ENCODE peak calls at places on chromosomes 11 and 22, in nine cellular contexts. One of them, this sample, is unnamed.

GRCh38 chr11:73178681-73179080 is 36.6 kb upstream of the FCHSD2 start:
- DNase-seq in stomach: no peak
- DNase-seq in suprapubic skin: no peak
- DNase-seq in tibial nerve: no peak
- DNase-seq in sigmoid colon: peak; percentile 52
- DNase-seq in K562: no peak
- DNase-seq in ovary: no peak
- DNase-seq in upper lobe of left lung: no peak
- DNase-seq in A549: no peak
- DNase-seq in this sample: no peak

GRCh38 chr11:35236667-35237003 is 97.7 kb downstream of the CD44 start:
- DNase-seq in stomach: no peak
- DNase-seq in suprapubic skin: no peak
- DNase-seq in tibial nerve: no peak
- DNase-seq in sigmoid colon: no peak
- DNase-seq in K562: no peak
- DNase-seq in ovary: no peak
- DNase-seq in upper lobe of left lung: no peak
- DNase-seq in A549: no peak
- DNase-seq in this sample: no peak

GRCh38 chr11:117815262-117815803 is 9.2 kb downstream of the FXYD2 start:
- DNase-seq in stomach: no peak
- DNase-seq in suprapubic skin: no peak
- DNase-seq in tibial nerve: peak; percentile 22
- DNase-seq in sigmoid colon: no peak
- DNase-seq in K562: no peak
- DNase-seq in ovary: no peak
- DNase-seq in upper lobe of left lung: peak; percentile 79
- DNase-seq in A549: no peak
- DNase-seq in this sample: peak; percentile 55

GRCh38 chr11:85182437-85183109 is 444.6 kb downstream of the DLG2 start:
- DNase-seq in stomach: no peak
- DNase-seq in suprapubic skin: no peak
- DNase-seq in tibial nerve: no peak
- DNase-seq in sigmoid colon: no peak
- DNase-seq in K562: peak; percentile 10
- DNase-seq in ovary: no peak
- DNase-seq in upper lobe of left lung: no peak
- DNase-seq in A549: peak; percentile 6
- DNase-seq in this sample: no peak

GRCh38 chr11:75858613-75859012 is 43.6 kb downstream of the UVRAG start:
- DNase-seq in stomach: no peak
- DNase-seq in suprapubic skin: no peak
- DNase-seq in tibial nerve: no peak
- DNase-seq in sigmoid colon: no peak
- DNase-seq in K562: no peak
- DNase-seq in ovary: no peak
- DNase-seq in upper lobe of left lung: no peak
- DNase-seq in A549: no peak
- DNase-seq in this sample: no peak

GRCh38 chr11:69912161-69912910 is 93.1 kb upstream of the FGF3 start:
- DNase-seq in stomach: no peak
- DNase-seq in suprapubic skin: peak; percentile 58
- DNase-seq in tibial nerve: no peak
- DNase-seq in sigmoid colon: peak; percentile 61
- DNase-seq in K562: no peak
- DNase-seq in ovary: no peak
- DNase-seq in upper lobe of left lung: peak; percentile 72
- DNase-seq in A549: no peak
- DNase-seq in this sample: peak; percentile 5

GRCh38 chr11:2217211-2218081 is 45.8 kb upstream of the TH start:
- DNase-seq in stomach: no peak
- DNase-seq in suprapubic skin: peak; percentile 62
- DNase-seq in tibial nerve: no peak
- DNase-seq in sigmoid colon: peak; percentile 41
- DNase-seq in K562: no peak
- DNase-seq in ovary: no peak
- DNase-seq in upper lobe of left lung: peak; percentile 64
- DNase-seq in A549: no peak
- DNase-seq in this sample: no peak

GRCh38 chr11:10304495-10305261 is at the start of gene ADM:
- DNase-seq in stomach: peak; percentile 87
- DNase-seq in suprapubic skin: peak; percentile 93
- DNase-seq in tibial nerve: peak; percentile 90
- DNase-seq in sigmoid colon: peak; percentile 96
- DNase-seq in K562: peak; percentile 62
- DNase-seq in ovary: peak; percentile 90
- DNase-seq in upper lobe of left lung: peak; percentile 96
- DNase-seq in A549: peak; percentile 91
- DNase-seq in this sample: peak; percentile 93

GRCh38 chr11:129374993-129375721 is 491 bp upstream of the BARX2 start:
- DNase-seq in stomach: peak; percentile 80
- DNase-seq in suprapubic skin: no peak
- DNase-seq in tibial nerve: no peak
- DNase-seq in sigmoid colon: no peak
- DNase-seq in K562: no peak
- DNase-seq in ovary: no peak
- DNase-seq in upper lobe of left lung: peak; percentile 86
- DNase-seq in A549: peak; percentile 26
- DNase-seq in this sample: peak; percentile 71

GRCh38 chr22:41526802-41527799 is 17.2 kb downstream of the POLR3H start:
- DNase-seq in stomach: peak; percentile 65
- DNase-seq in suprapubic skin: no peak
- DNase-seq in tibial nerve: no peak
- DNase-seq in sigmoid colon: peak; percentile 84
- DNase-seq in K562: peak; percentile 76
- DNase-seq in ovary: peak; percentile 64
- DNase-seq in upper lobe of left lung: peak; percentile 84
- DNase-seq in A549: peak; percentile 66
- DNase-seq in this sample: peak; percentile 55

GRCh38 chr22:44888491-44888941 is 121.3 kb downstream of the PHF21B start:
- DNase-seq in stomach: no peak
- DNase-seq in suprapubic skin: peak; percentile 45
- DNase-seq in tibial nerve: no peak
- DNase-seq in sigmoid colon: no peak
- DNase-seq in K562: no peak
- DNase-seq in ovary: no peak
- DNase-seq in upper lobe of left lung: no peak
- DNase-seq in A549: no peak
- DNase-seq in this sample: no peak

GRCh38 chr11:118889796-118890195 is 6.1 kb downstream of the CXCR5 start:
- DNase-seq in stomach: no peak
- DNase-seq in suprapubic skin: peak; percentile 74
- DNase-seq in tibial nerve: no peak
- DNase-seq in sigmoid colon: no peak
- DNase-seq in K562: no peak
- DNase-seq in ovary: no peak
- DNase-seq in upper lobe of left lung: peak; percentile 57
- DNase-seq in A549: no peak
- DNase-seq in this sample: no peak

GRCh38 chr11:96155627-96156378 is 187.2 kb downstream of the MAML2 start:
- DNase-seq in stomach: peak; percentile 34
- DNase-seq in suprapubic skin: peak; percentile 85
- DNase-seq in tibial nerve: peak; percentile 79
- DNase-seq in sigmoid colon: peak; percentile 91
- DNase-seq in K562: peak; percentile 70
- DNase-seq in ovary: peak; percentile 82
- DNase-seq in upper lobe of left lung: peak; percentile 52
- DNase-seq in A549: peak; percentile 51
- DNase-seq in this sample: peak; percentile 61

GRCh38 chr11:31958086-31958735 is 132.7 kb upstream of the RCN1 start:
- DNase-seq in stomach: peak; percentile 60
- DNase-seq in suprapubic skin: no peak
- DNase-seq in tibial nerve: peak; percentile 29
- DNase-seq in sigmoid colon: no peak
- DNase-seq in K562: peak; percentile 70
- DNase-seq in ovary: no peak
- DNase-seq in upper lobe of left lung: peak; percentile 89
- DNase-seq in A549: peak; percentile 38
- DNase-seq in this sample: peak; percentile 45

GRCh38 chr11:134532176-134532920 is 120.3 kb upstream of the B3GAT1 start:
- DNase-seq in stomach: peak; percentile 22
- DNase-seq in suprapubic skin: peak; percentile 30
- DNase-seq in tibial nerve: no peak
- DNase-seq in sigmoid colon: peak; percentile 57
- DNase-seq in K562: no peak
- DNase-seq in ovary: no peak
- DNase-seq in upper lobe of left lung: peak; percentile 69
- DNase-seq in A549: no peak
- DNase-seq in this sample: no peak

GRCh38 chr11:110097459-110098012 is 4.3 kb downstream of the ZC3H12C start:
- DNase-seq in stomach: no peak
- DNase-seq in suprapubic skin: no peak
- DNase-seq in tibial nerve: no peak
- DNase-seq in sigmoid colon: no peak
- DNase-seq in K562: no peak
- DNase-seq in ovary: no peak
- DNase-seq in upper lobe of left lung: no peak
- DNase-seq in A549: no peak
- DNase-seq in this sample: no peak

GRCh38 chr11:100863080-100863581 is 176.0 kb downstream of the ARHGAP42 start:
- DNase-seq in stomach: peak; percentile 52
- DNase-seq in suprapubic skin: no peak
- DNase-seq in tibial nerve: peak; percentile 21
- DNase-seq in sigmoid colon: no peak
- DNase-seq in K562: peak; percentile 38
- DNase-seq in ovary: no peak
- DNase-seq in upper lobe of left lung: no peak
- DNase-seq in A549: no peak
- DNase-seq in this sample: no peak

GRCh38 chr11:69486056-69486772 is 4.8 kb downstream of the LINC01488 start:
- DNase-seq in stomach: no peak
- DNase-seq in suprapubic skin: no peak
- DNase-seq in tibial nerve: no peak
- DNase-seq in sigmoid colon: no peak
- DNase-seq in K562: no peak
- DNase-seq in ovary: no peak
- DNase-seq in upper lobe of left lung: peak; percentile 62
- DNase-seq in A549: no peak
- DNase-seq in this sample: no peak

GRCh38 chr22:39300198-39300830 is 19.1 kb downstream of the RPL3 start:
- DNase-seq in stomach: no peak
- DNase-seq in suprapubic skin: no peak
- DNase-seq in tibial nerve: peak; percentile 57
- DNase-seq in sigmoid colon: no peak
- DNase-seq in K562: no peak
- DNase-seq in ovary: no peak
- DNase-seq in upper lobe of left lung: peak; percentile 82
- DNase-seq in A549: no peak
- DNase-seq in this sample: peak; percentile 42

GRCh38 chr22:17942721-17943120 is 81.6 kb downstream of the MICAL3 start:
- DNase-seq in stomach: no peak
- DNase-seq in suprapubic skin: no peak
- DNase-seq in tibial nerve: no peak
- DNase-seq in sigmoid colon: no peak
- DNase-seq in K562: no peak
- DNase-seq in ovary: no peak
- DNase-seq in upper lobe of left lung: no peak
- DNase-seq in A549: no peak
- DNase-seq in this sample: no peak

DNA sequence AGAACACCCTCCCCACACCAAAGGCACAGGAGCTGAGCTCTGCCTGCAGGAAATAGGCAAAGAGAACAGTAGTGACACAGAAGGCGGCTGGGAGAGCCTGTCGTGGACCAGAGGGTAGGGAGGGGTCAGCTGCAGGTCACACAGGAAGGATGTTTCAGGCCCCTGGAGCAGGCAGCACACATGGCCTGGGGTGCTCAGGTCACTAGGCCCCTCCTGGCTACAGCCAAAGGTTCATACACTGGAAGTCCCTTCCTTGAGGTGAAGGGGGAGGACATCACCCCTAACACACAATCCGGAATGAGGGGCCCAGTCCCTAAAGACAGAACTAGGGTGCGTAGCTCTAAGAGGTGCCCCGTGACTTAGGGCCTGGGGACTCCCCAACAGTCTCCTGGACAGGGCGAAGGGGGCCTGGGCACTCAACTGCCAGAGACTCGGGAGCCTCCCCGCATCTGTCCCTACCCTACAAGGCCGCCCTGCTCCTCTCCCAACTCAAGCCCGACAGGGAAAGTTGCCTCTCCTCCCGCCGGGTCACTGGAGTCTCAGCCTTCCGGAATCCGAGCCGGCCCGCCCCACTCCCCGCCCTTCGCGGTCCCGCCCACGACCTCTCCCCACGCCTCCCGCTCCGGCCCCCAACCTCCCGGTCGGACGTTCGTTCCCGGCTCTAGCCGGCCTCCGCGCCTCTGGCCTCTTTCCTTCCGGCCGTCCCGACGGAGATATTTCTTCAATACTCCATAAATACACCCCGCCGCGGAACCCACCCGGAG is at the start of gene CYB5R2:
- DNase-seq in stomach: peak; percentile 80
- DNase-seq in suprapubic skin: peak; percentile 83
- DNase-seq in tibial nerve: peak; percentile 57
- DNase-seq in sigmoid colon: peak; percentile 83
- DNase-seq in K562: peak; percentile 69
- DNase-seq in ovary: peak; percentile 81
- DNase-seq in upper lobe of left lung: peak; percentile 94
- DNase-seq in A549: peak; percentile 35
- DNase-seq in this sample: peak; percentile 81
- TF ChIP-seq EP300 in stomach: no peak
- TF ChIP-seq EP300 in suprapubic skin: no peak
- TF ChIP-seq EP300 in tibial nerve: peak; percentile 90
- TF ChIP-seq EP300 in sigmoid colon: no peak
- TF ChIP-seq EP300 in K562: no peak
- TF ChIP-seq EP300 in ovary: no peak
- TF ChIP-seq EP300 in upper lobe of left lung: no peak
- TF ChIP-seq EP300 in A549: no peak
- TF ChIP-seq EP300 in this sample: no peak

GRCh38 chr22:31177420-31178162 is 17.6 kb downstream of the RNF185 start:
- DNase-seq in stomach: no peak
- DNase-seq in suprapubic skin: no peak
- DNase-seq in tibial nerve: no peak
- DNase-seq in sigmoid colon: no peak
- DNase-seq in K562: no peak
- DNase-seq in ovary: no peak
- DNase-seq in upper lobe of left lung: no peak
- DNase-seq in A549: no peak
- DNase-seq in this sample: no peak
- H3K4me1 ChIP-seq in stomach: no peaks in the 10 kb centered on the region
- H3K4me1 ChIP-seq in suprapubic skin: peaks cover 35% of the 10 kb centered on the region
- H3K4me1 ChIP-seq in tibial nerve: no peaks in the 10 kb centered on the region
- H3K4me1 ChIP-seq in sigmoid colon: peaks cover 51% of the 10 kb centered on the region
- H3K4me1 ChIP-seq in K562: no peaks in the 10 kb centered on the region
- H3K4me1 ChIP-seq in ovary: peaks cover 9% of the 10 kb centered on the region
- H3K4me1 ChIP-seq in upper lobe of left lung: peaks cover 19% of the 10 kb centered on the region
- H3K4me1 ChIP-seq in A549: peaks cover 38% of the 10 kb centered on the region
- H3K4me1 ChIP-seq in this sample: peaks cover 8% of the 10 kb centered on the region

GRCh38 chr22:37484115-37485005 is 1.8 kb downstream of the MFNG start:
- DNase-seq in stomach: peak; percentile 72
- DNase-seq in suprapubic skin: no peak
- DNase-seq in tibial nerve: peak; percentile 51
- DNase-seq in sigmoid colon: peak; percentile 83
- DNase-seq in K562: no peak
- DNase-seq in ovary: no peak
- DNase-seq in upper lobe of left lung: peak; percentile 87
- DNase-seq in A549: no peak
- DNase-seq in this sample: peak; percentile 83
- TF ChIP-seq EP300 in stomach: no peak
- TF ChIP-seq EP300 in suprapubic skin: no peak
- TF ChIP-seq EP300 in tibial nerve: peak; percentile 66
- TF ChIP-seq EP300 in sigmoid colon: no peak
- TF ChIP-seq EP300 in K562: no peak
- TF ChIP-seq EP300 in ovary: no peak
- TF ChIP-seq EP300 in upper lobe of left lung: no peak
- TF ChIP-seq EP300 in A549: no peak
- TF ChIP-seq EP300 in this sample: no peak

GRCh38 chr22:19719488-19720021 is 3.8 kb upstream of the GP1BB start:
- DNase-seq in stomach: no peak
- DNase-seq in suprapubic skin: no peak
- DNase-seq in tibial nerve: no peak
- DNase-seq in sigmoid colon: no peak
- DNase-seq in K562: no peak
- DNase-seq in ovary: no peak
- DNase-seq in upper lobe of left lung: peak; percentile 34
- DNase-seq in A549: no peak
- DNase-seq in this sample: no peak
- H3K4me1 ChIP-seq in stomach: peaks cover 39% of the 10 kb centered on the region
- H3K4me1 ChIP-seq in suprapubic skin: peaks cover 60% of the 10 kb centered on the region
- H3K4me1 ChIP-seq in tibial nerve: no peaks in the 10 kb centered on the region
- H3K4me1 ChIP-seq in sigmoid colon: peaks cover 51% of the 10 kb centered on the region
- H3K4me1 ChIP-seq in K562: peaks cover 64% of the 10 kb centered on the region
- H3K4me1 ChIP-seq in ovary: peaks cover 13% of the 10 kb centered on the region
- H3K4me1 ChIP-seq in upper lobe of left lung: peaks cover 52% of the 10 kb centered on the region
- H3K4me1 ChIP-seq in A549: peaks cover 9% of the 10 kb centered on the region
- H3K4me1 ChIP-seq in this sample: peaks cover 6% of the 10 kb centered on the region

This sample was measured in transverse colon.